ENCODE peak calls at places on chromosomes 4 and X, in four cellular contexts. G is CD8-positive, alpha-beta T cell; S is A673; D is heart left ventricle. J is an unnamed sample. For H3K4me1 and H3K27me3, the result is how much of the 10 kb centered on the place peaks cover.

GRCh38 chrX:111519215-111519614 is 7.8 kb downstream of the SERTM2 start:
- DNase-seq in D (no peak), G (no peak), S (no peak), J (no peak)

GRCh38 chr4:17809667-17810066 is 890 bp downstream of the DCAF16 start:
- DNase-seq in D (no peak), G (no peak), S (no peak), J (no peak)

GRCh38 chr4:44071959-44072955 is 376.4 kb downstream of the KCTD8 start:
- DNase-seq in D (no peak), G (no peak), S (no peak), J (no peak)

GRCh38 chr4:140944539-140944938 is 188.4 kb upstream of the TBC1D9 start:
- DNase-seq in D (no peak), G (no peak), S (no peak), J (no peak)

GRCh38 chr4:2060578-2061207 is 1.6 kb downstream of the NAT8L start:
- DNase-seq in G (no peak), S (no peak), D (no peak), J (no peak)

GRCh38 chrX:22922961-22923360 is 76.8 kb upstream of the DDX53 start:
- DNase-seq in G (no peak), D (no peak), S (no peak), J (no peak)

GRCh38 chrX:41265615-41266014 is 68.3 kb upstream of the DDX3X start:
- DNase-seq in G (no peak), S (peak), D (no peak), J (no peak)

GRCh38 chrX:148024425-148025148 is 43.5 kb downstream of the FMR1NB start:
- DNase-seq in G (no peak), S (no peak), D (no peak), J (no peak)

GRCh38 chr4:6334203-6334887 is 64.7 kb downstream of the WFS1 start:
- DNase-seq in S (no peak), D (peak), G (no peak), J (no peak)

GRCh38 chr4:32148120-32148666 is 1428.0 kb downstream of the PCDH7 start:
- DNase-seq in G (no peak), D (no peak), S (peak), J (no peak)

GRCh38 chr4:73104695-73105094 is 35.2 kb upstream of the COX18 start:
- DNase-seq in D (no peak), S (no peak), G (no peak), J (no peak)

GRCh38 chr4:117429061-117429460 is 343.7 kb upstream of the TRAM1L1 start:
- DNase-seq in D (no peak), S (no peak), G (no peak), J (no peak)

GRCh38 chrX:12804655-12805054 is 13.4 kb downstream of the PRPS2 start:
- DNase-seq in D (no peak), G (no peak), S (no peak), J (no peak)

GRCh38 chr4:54226399-54227260 is 2.5 kb upstream of the PDGFRA start:
- DNase-seq in S (no peak), G (no peak), D (peak), J (peak)

GRCh38 chrX:15930585-15930984 is 76.0 kb upstream of the AP1S2 start:
- DNase-seq in D (no peak), G (no peak), S (peak), J (no peak)
- TF ChIP-seq CTCF in D (no peak), G (no peak), S (peak), J (no peak)

GRCh38 chr4:8270418-8270771 is 841 bp downstream of the HTRA3 start:
- DNase-seq in D (no peak), G (no peak), S (no peak), J (no peak)

GRCh38 chr4:8268211-8268610 is 1.3 kb upstream of the HTRA3 start:
- DNase-seq in G (no peak), D (no peak), S (no peak), J (no peak)

GRCh38 chr4:8270912-8271815 is 1.6 kb downstream of the HTRA3 start:
- DNase-seq in S (peak), G (no peak), D (no peak), J (no peak)

GRCh38 chr4:8268901-8269534 is 536 bp upstream of the HTRA3 start:
- DNase-seq in G (no peak), S (no peak), D (no peak), J (no peak)

GRCh38 chr4:8269535-8270417 is at the start of gene HTRA3:
- DNase-seq in D (peak), G (no peak), S (no peak), J (no peak)
- H3K4me1 ChIP-seq in D (under half), G (under half), S (under half), J (under half)

GRCh38 chr4:82425478-82425877 is 4.8 kb downstream of the HNRNPDL start:
- DNase-seq in D (no peak), S (no peak), G (no peak), J (no peak)
- H3K27me3 ChIP-seq in D (under half), S (under half), G (under half), J (under half)

GRCh38 chr4:148790246-148790645 is 348.0 kb upstream of the NR3C2 start:
- DNase-seq in D (no peak), G (no peak), S (no peak), J (no peak)

GRCh38 chr4:148786699-148787098 is 344.5 kb upstream of the NR3C2 start:
- DNase-seq in S (no peak), G (no peak), D (no peak), J (no peak)

GRCh38 chr4:148790691-148791090 is 348.5 kb upstream of the NR3C2 start:
- DNase-seq in G (no peak), D (no peak), S (no peak), J (no peak)

GRCh38 chr4:148787285-148787684 is 345.1 kb upstream of the NR3C2 start:
- DNase-seq in G (no peak), S (no peak), D (no peak), J (no peak)

GRCh38 chr4:148787831-148788477 is 345.7 kb upstream of the NR3C2 start:
- DNase-seq in G (no peak), D (no peak), S (no peak), J (peak)
- TF ChIP-seq CTCF in G (no peak), D (no peak), S (no peak), J (no peak)

GRCh38 chr4:158799013-158799770 is 30.4 kb downstream of the FNIP2 start:
- DNase-seq in D (no peak), S (no peak), G (no peak), J (no peak)
- H3K4me1 ChIP-seq in D (under half), S (under half), G (under half), J (under half)

GRCh38 chr4:66741081-66741480 is 804.2 kb downstream of the CENPC start:
- DNase-seq in S (no peak), D (no peak), G (no peak), J (no peak)
- H3K27me3 ChIP-seq in S (under half), D (under half), G (under half), J (under half)

GRCh38 chrX:131621650-131622049 is 77.8 kb downstream of the OR13H1 start:
- DNase-seq in G (no peak), D (no peak), S (no peak), J (no peak)

GRCh38 chrX:131626681-131627296 is 82.9 kb downstream of the OR13H1 start:
- DNase-seq in G (no peak), D (no peak), S (peak), J (no peak)
- TF ChIP-seq CTCF in G (no peak), D (no peak), S (peak), J (peak)

J was measured in Caco-2.